ENCODE peak calls at places on chromosomes 6 and 20, in seven cellular contexts. C is esophagus squamous epithelium, G is AG09309, D is suprapubic skin, V is retinal pigment epithelial cell, R is OCI-LY7, Z is heart right ventricle. Q is an unnamed sample.

GRCh38 chr6:110055387-110055735 is 77.2 kb downstream of the GPR6 start:
- DNase-seq in C (no peak), G (no peak), D (no peak), V (no peak), R (no peak), Z (no peak), Q (no peak)

GRCh38 chr6:138331984-138332383 is 45.7 kb upstream of the SMIM28 start:
- DNase-seq in C (no peak), G (no peak), D (no peak), V (no peak), R (no peak), Z (no peak), Q (no peak)

GRCh38 chr20:43922614-43923013 is 8.0 kb downstream of the TOX2 start:
- DNase-seq in C (no peak), G (no peak), D (no peak), V (no peak), R (no peak), Z (no peak), Q (no peak)

GRCh38 chr20:47489448-47489872 is 12.2 kb upstream of the NCOA3 start:
- DNase-seq in C (no peak), G (no peak), D (no peak), V (no peak), R (peak), Z (peak), Q (no peak)

GRCh38 chr6:4666886-4667513 is 109.2 kb upstream of the CDYL start:
- DNase-seq in C (no peak), G (no peak), D (no peak), V (no peak), R (no peak), Z (no peak), Q (no peak)

GRCh38 chr20:4873396-4873795 is 127.9 kb downstream of the SLC23A2 start:
- DNase-seq in C (no peak), G (no peak), D (no peak), V (peak), R (no peak), Z (no peak), Q (no peak)

GRCh38 chr20:57872816-57873409 is 163.1 kb upstream of the PMEPA1 start:
- DNase-seq in C (no peak), G (no peak), D (no peak), V (no peak), R (no peak), Z (no peak), Q (no peak)

GRCh38 chr6:111564482-111564945 is 41.2 kb downstream of the TRAF3IP2 start:
- DNase-seq in C (no peak), G (no peak), D (no peak), V (no peak), R (no peak), Z (no peak), Q (peak)

GRCh38 chr20:16241911-16242310 is 331.3 kb downstream of the KIF16B start:
- DNase-seq in C (no peak), G (no peak), D (peak), V (no peak), R (peak), Z (no peak), Q (no peak)

GRCh38 chr6:143595256-143596036 is 82.3 kb upstream of the PHACTR2 start:
- DNase-seq in C (no peak), G (no peak), D (no peak), V (no peak), R (no peak), Z (no peak), Q (no peak)

GRCh38 chr6:44257007-44257752 is at the start of gene SLC35B2:
- DNase-seq in C (no peak), G (no peak), D (no peak), V (no peak), R (peak), Z (peak), Q (no peak)

GRCh38 chr6:16836186-16836981 is 75.1 kb upstream of the ATXN1 start:
- DNase-seq in C (no peak), G (no peak), D (no peak), V (no peak), R (no peak), Z (peak), Q (no peak)

GRCh38 chr20:8720089-8720488 is 348.8 kb upstream of the PLCB4 start:
- DNase-seq in C (no peak), G (no peak), D (no peak), V (no peak), R (no peak), Z (no peak), Q (no peak)

GRCh38 chr6:150297327-150298028 is 71.3 kb upstream of the IYD start:
- DNase-seq in C (no peak), G (no peak), D (no peak), V (no peak), R (no peak), Z (no peak), Q (no peak)

GRCh38 chr20:1465470-1466210 is 1.0 kb downstream of the NSFL1C start:
- DNase-seq in C (no peak), G (no peak), D (no peak), V (peak), R (no peak), Z (no peak), Q (no peak)

DNA sequence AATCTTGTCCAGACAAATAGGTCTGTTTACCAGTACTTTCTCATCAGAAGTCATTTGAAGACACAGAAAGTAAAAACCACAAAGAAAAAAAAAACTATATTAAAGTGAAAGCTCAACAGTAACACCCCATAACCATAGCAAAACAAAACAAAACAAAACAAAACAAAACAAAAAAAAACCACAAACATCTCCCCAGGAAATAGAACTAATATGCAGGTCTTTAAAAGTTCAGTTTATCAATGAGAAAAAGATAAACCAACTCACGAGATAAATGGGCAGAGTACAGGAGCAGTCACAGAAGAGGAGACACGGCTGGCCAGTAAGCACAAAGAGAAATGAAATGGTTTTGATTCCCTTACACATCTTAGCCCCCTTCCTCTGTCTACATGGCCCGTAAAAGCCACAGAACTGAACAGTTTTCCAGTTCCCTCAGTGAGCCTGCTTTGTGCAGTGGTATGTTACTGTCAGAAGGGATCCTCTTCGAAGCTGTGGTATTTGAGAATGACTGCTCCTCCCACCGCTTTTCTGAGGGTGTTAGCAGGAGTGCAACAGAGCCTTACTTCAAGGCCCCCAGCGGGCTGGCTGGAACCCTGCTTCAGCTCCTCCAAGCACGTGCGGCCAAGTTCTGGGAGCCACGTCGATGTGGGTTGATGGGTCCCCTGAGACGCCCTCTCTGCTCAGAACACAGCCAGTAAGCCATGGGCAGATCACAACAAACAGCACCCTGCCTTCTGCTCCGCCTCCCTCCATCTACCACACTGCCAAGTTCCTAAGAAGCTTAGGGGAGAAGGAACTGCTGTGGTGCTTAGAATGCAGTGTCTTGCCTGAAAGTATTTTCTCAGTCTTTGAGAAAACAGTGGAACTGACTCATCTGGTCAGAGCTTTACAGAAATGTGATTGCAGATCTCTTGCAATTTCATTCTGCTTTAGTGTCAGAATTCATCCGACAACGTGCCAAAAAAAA is 14.0 kb downstream of the UST start:
- DNase-seq in C (peak), G (peak), D (peak), V (peak), R (peak), Z (peak), Q (no peak)
- H3K4me3 ChIP-seq in C (peak), G (peak), D (peak), V (peak), R (peak), Z (peak), Q (peak)

GRCh38 chr6:116139917-116140316 is 14.0 kb upstream of the COL10A1 start:
- DNase-seq in C (no peak), G (no peak), D (no peak), V (no peak), R (no peak), Z (no peak), Q (no peak)
- TF ChIP-seq CTCF in C (no peak), G (no peak), D (no peak), V (peak), R (peak), Z (no peak), Q (no peak)

DNA sequence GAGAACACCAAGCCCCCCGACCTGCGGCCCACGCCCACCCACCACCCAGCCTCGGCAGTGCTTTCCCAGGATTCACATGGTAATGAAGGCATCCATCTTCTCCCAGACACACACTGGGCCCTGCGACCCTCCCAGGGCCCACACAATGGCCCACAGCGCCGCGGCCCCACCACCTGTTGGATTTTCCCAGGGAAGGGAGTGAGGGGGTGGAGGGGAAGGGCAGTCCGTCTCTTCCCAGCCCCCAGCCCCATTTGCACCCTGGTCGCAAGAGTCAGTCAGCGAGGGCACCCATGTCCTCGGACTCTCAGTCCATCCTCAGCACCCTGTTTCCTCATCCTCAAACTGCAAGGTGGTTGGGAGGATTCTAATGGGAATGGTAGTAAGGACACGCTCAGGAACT is 23.7 kb upstream of the ID1 start:
- DNase-seq in C (no peak), G (no peak), D (no peak), V (no peak), R (no peak), Z (no peak), Q (no peak)
- H3K4me3 ChIP-seq in C (no peak), G (no peak), D (no peak), V (no peak), R (no peak), Z (no peak), Q (no peak)

GRCh38 chr6:45714795-45715507 is 300.7 kb downstream of the CLIC5 start:
- DNase-seq in C (no peak), G (peak), D (no peak), V (peak), R (peak), Z (peak), Q (peak)
- TF ChIP-seq CTCF in C (peak), G (peak), D (peak), V (peak), R (peak), Z (peak), Q (peak)

DNA sequence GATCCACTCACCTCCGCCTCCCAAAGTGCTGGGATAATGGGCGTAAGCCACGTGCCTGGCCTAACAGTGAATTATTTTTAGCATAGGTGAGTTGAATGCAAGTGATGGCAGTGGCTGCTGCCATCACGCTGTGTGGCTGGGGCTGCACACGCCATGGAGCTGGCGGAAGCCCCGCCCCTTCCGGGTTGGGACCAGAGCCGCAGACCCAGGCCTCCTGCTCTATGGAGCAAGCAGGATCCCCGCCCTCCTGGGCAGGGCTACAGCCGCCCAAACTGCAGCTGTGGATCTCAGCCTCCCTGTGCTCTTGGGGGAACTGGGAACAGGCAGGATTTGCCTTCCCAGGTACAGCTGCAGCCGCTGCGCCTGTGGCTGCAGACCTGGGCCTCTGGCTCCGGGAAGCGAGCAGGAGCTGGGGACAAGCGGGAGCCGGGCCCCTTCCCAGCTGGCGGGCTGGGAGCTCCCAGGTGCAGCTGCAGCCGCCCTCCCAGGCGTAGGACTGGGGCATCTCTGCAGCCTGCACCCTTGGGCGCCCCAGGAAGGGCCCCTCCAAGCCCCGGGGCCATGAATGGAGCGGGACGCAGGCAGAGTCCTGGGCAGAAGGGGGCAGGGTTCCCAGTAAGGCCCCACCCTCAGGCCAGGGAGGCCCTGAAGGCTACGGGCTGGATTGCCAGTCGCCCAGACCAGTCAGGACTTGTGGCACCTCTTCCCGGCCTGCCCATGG is 30.9 kb upstream of the SLA2 start:
- DNase-seq in C (no peak), G (no peak), D (no peak), V (no peak), R (no peak), Z (no peak), Q (no peak)
- H3K4me3 ChIP-seq in C (no peak), G (no peak), D (no peak), V (no peak), R (no peak), Z (no peak), Q (no peak)

GRCh38 chr20:22182148-22182547 is 402.2 kb downstream of the FOXA2 start:
- DNase-seq in C (no peak), G (no peak), D (no peak), V (no peak), R (no peak), Z (no peak), Q (no peak)

GRCh38 chr20:22180244-22180643 is 404.1 kb downstream of the FOXA2 start:
- DNase-seq in C (no peak), G (no peak), D (no peak), V (no peak), R (peak), Z (no peak), Q (no peak)
- TF ChIP-seq CTCF in C (no peak), G (no peak), D (no peak), V (no peak), R (peak), Z (no peak), Q (no peak)

Q was measured in HFF-Myc.